ENCODE peak calls at places on chromosomes 3 and 15, in six cellular contexts. W, A, T, L, R and J are unnamed samples.

GRCh38 chr15:75843618-75844610 is 667 bp downstream of the UBE2Q2 start:
- DNase-seq in L (peak), T (peak), R (no peak), W (peak), A (peak), J (peak)

GRCh38 chr3:187836848-187837770 is 91.8 kb upstream of the BCL6 start:
- DNase-seq in L (no peak), R (no peak), W (no peak), A (peak), T (peak), J (peak)

GRCh38 chr15:69290346-69291164 is 8.2 kb upstream of the PAQR5 start:
- DNase-seq in L (peak), W (no peak), R (no peak), A (no peak), T (no peak), J (no peak)

GRCh38 chr3:106126836-106127235 is 258.0 kb upstream of the CBLB start:
- DNase-seq in L (peak), W (no peak), T (no peak), R (no peak), A (no peak), J (no peak)

GRCh38 chr3:194339356-194339755 is 11.8 kb downstream of the CPN2 start:
- DNase-seq in W (no peak), A (no peak), T (no peak), L (peak), R (no peak), J (peak)

GRCh38 chr3:178629430-178630178 is 93.4 kb downstream of the KCNMB2 start:
- DNase-seq in T (no peak), W (no peak), L (no peak), R (no peak), A (no peak), J (no peak)

GRCh38 chr3:55692295-55692957 is 205.3 kb upstream of the WNT5A start:
- DNase-seq in T (no peak), A (no peak), L (no peak), R (no peak), W (no peak), J (no peak)

GRCh38 chr15:72936691-72937679 is 115.3 kb upstream of the NEO1 start:
- DNase-seq in T (no peak), L (no peak), A (no peak), W (no peak), R (no peak), J (no peak)

GRCh38 chr3:5115506-5116162 is 6.5 kb upstream of the ARL8B start:
- DNase-seq in T (no peak), W (no peak), R (no peak), A (peak), L (no peak), J (no peak)

GRCh38 chr3:96000963-96001362 is 813.4 kb upstream of the EPHA6 start:
- DNase-seq in L (no peak), T (no peak), W (peak), R (no peak), A (no peak), J (no peak)

GRCh38 chr3:45968149-45968548 is 24.9 kb downstream of the CXCR6 start:
- DNase-seq in W (no peak), R (no peak), A (no peak), T (no peak), L (no peak), J (peak)

GRCh38 chr15:62846131-62846804 is 196.3 kb upstream of the TPM1 start:
- DNase-seq in R (no peak), L (no peak), A (no peak), T (no peak), W (no peak), J (peak)

GRCh38 chr3:194925614-194926013 is 239.9 kb downstream of the FAM43A start:
- DNase-seq in W (no peak), L (no peak), T (no peak), A (no peak), R (no peak), J (peak)

GRCh38 chr15:40918799-40919392 is 10.2 kb upstream of the DLL4 start:
- DNase-seq in L (no peak), A (no peak), R (no peak), W (no peak), T (no peak), J (no peak)

GRCh38 chr3:195182470-195182795 is 88.5 kb downstream of the XXYLT1 start:
- DNase-seq in W (no peak), L (peak), R (no peak), T (peak), A (peak), J (no peak)

DNA sequence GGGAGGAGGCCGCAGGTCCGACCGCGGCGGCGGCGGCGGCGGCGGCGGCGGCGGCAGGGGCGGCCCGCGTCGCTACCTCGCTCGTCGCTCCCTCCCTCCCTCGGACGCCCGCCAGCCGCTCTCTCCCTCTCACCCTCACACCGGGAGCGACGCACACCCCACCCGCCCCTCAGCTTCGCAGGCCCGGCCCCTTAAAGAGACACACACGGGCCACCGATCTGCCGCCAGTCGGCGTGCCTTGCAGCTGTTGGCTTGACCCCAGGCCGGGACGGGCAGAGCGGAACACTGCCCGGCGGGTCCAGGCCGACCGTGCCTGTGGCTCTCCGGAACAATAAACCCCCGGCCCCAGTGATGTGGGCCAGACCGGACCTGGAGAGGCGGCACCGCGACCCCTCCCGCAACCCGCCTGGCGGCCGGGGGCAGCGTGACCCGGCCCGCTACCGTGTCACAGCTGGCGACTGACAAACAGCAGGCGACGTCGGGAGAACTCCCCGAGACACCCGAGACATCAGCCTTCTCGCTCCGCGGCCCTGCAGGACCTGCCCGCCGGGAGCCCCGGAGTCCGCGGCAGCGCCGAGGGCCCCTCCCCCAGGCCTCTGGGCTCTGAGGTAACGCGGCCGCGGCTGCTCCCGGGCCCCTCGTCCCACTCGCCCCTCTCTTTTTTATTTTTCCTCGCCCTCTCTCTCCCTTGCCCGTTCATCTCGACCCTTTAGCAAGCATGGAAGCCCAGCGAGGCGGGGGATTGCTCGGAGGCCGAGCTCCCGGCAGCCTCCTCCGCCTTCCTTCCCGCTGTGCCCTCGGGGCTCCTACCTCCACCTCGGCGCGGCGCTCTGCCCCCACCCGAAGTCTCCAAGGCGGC is at the start of gene SETD2:
- DNase-seq in W (peak), T (peak), R (peak), A (peak), L (peak), J (peak)
- H3K4ac ChIP-seq in W (peak), T (peak), R (peak), A (peak), L (peak), J (peak)

DNA sequence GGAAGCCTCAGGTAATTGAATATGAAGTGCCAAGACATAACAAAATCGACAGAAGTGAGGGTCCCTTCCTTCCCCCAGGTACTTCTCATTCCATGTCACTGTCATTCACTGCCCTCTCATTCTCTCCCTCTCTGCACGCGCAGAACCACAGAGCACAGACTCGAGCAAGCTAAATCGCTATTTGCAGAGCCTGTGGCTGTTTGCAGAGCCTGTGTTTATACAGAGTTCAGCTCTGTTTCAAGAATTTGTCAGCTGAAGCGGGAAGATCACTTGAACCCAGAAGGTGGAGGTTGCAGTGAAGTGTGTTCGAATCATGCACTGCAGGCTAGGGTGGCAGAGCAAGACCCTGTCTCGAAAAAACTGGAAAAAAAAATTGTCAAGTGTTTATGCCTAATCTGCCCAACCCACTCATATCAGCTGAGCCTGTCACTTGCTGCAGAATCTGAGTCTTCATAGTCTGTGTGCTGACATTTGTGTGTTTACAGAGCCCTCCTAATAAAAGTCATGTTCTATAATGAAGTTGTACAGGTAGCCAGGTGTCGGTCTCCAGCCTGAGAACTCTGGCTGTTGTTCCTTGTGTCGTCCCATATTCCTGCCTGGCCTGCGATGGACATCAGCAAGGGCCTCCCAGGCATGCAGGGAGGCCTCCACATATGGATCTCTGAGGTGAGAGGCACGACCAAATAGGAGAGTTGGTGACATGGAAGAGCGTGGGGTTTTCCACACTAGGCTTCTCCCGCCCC is 2.7 kb downstream of the VILL start:
- DNase-seq in A (no peak), T (no peak), R (no peak), W (no peak), L (no peak), J (no peak)
- H3K4me3 ChIP-seq in A (no peak), T (peak), R (no peak), W (no peak), L (no peak), J (no peak)

GRCh38 chr15:52805351-52806283 is 15.5 kb upstream of the ONECUT1 start:
- DNase-seq in T (no peak), R (no peak), L (peak), W (peak), A (no peak), J (no peak)
- H3K4ac ChIP-seq in T (no peak), R (peak), L (peak), W (no peak), A (no peak), J (no peak)

DNA sequence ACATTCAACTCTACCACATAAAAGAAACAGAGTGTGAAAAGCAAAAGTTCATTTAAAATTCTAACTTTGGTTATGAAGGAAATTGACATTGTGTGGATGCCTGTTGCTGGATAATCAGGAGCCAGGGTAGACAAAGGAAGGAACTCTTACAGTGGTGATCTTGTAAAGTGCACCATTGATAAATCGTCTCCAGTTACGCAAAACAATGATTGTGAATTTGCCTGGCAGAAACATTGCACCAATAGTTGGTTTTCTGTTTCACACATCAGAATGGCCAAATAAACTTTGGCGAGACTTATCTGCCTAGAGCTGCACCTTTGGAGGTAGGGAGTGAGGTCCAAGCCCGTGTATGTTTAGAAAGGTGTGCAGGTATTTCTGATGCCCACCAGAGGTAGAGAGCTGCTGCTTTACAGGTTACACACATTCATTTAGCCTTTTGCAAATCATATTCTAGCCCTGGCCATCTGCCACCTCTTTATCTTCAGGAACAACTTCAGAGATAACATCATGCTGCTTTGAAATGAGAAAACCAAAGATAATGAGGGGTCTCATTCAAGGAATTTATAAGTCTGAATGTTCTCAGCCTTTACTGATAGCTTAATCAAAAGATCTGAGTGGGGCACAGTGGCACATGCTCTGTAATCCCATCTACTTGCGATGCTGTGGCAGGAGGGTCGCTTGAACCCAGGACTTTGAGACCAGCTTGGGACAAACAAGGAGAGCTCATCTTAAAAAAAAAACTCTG is 47.4 kb upstream of the P3H2 start:
- DNase-seq in W (no peak), L (peak), R (no peak), T (no peak), A (no peak), J (no peak)
- H3K4me3 ChIP-seq in W (no peak), L (no peak), R (no peak), T (no peak), A (no peak), J (no peak)

GRCh38 chr3:138230525-138230924 is 43.4 kb downstream of the ARMC8 start:
- DNase-seq in A (peak), W (no peak), R (no peak), L (no peak), T (no peak), J (peak)

GRCh38 chr3:138222316-138222715 is 35.2 kb downstream of the ARMC8 start:
- DNase-seq in A (no peak), W (no peak), T (no peak), L (no peak), R (no peak), J (no peak)

GRCh38 chr3:138232705-138233364 is 45.7 kb downstream of the ARMC8 start:
- DNase-seq in W (no peak), T (no peak), A (no peak), R (no peak), L (no peak), J (no peak)

GRCh38 chr3:138222888-138223287 is 35.8 kb downstream of the ARMC8 start:
- DNase-seq in R (no peak), L (no peak), W (no peak), A (no peak), T (no peak), J (no peak)

DNA sequence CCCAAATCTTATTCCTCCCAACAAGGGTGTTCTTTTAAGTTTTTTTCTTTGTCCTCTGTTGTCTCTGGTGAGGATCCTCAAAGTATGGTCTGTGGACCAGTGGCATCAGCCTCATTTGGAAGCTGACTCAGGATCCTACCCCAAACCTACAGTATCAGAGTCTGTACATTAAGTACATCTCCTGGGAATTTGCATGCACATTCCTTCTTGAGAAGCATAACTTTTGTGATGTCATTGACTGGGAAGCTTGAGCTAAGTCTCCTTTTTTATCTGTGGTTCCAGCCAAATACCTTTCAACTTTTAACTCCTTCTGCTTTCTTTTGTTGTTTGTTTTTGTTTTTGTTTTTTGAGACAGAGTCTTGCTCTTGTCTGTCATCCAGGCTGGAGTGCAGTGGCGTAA is 40.5 kb downstream of the ARMC8 start:
- DNase-seq in W (no peak), R (no peak), A (peak), L (no peak), T (peak), J (peak)
- H3K4ac ChIP-seq in W (no peak), R (no peak), A (no peak), L (no peak), T (no peak), J (no peak)

DNA sequence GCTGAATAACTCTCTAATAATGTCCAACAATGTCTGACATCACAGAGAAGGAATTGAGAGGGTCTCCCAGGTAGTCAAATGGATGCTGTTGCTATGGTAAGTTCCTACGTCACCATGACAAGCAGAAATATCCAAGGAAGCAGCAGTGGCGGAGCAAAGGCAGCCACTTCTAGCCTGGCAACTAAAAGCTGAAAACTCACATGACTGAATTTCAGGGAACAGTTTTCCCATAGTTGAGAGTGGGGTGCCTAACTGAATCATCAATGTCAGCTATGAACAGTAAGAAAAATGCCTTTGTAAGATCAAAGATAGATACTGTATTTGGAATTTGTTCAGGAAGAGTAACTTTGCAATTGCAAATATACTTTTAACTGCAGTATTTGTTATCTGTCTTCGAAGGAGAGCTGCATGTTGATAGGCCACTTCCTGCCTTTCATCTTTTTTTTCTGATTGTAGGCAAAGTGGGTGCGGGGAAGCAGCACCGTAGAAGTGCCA is 161.7 kb downstream of the BBX start:
- DNase-seq in T (no peak), A (no peak), L (peak), R (no peak), W (no peak), J (peak)
- H3K4me3 ChIP-seq in T (no peak), A (no peak), L (no peak), R (no peak), W (no peak), J (no peak)

DNA sequence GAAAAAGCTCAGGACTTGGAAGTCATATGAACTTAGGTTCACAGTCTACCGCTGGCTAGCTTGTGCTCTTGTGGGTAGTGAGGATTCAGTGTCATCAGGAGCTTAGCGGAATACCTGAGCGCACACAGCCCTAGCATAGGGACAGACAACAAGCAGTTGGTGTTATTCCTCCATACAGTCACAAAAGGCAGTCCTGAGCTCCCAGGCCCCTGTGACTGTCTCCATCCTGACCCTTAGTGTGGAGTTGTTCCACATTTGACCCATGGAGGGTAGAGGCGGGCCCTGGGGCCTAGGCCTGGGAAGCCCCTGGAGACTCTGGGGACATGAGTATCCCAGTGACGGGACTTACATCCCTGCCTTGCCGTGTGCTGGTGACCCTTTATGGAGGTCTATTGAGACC is 131.5 kb upstream of the PLXNA1 start:
- DNase-seq in L (peak), A (no peak), T (no peak), W (no peak), R (no peak), J (no peak)
- H3K4ac ChIP-seq in L (peak), A (peak), T (no peak), W (no peak), R (peak), J (no peak)